ENCODE peak calls at places on chromosomes 4 and X, in five cellular contexts. L is immature natural killer cell, R is AG08396, N is posterior vena cava, P is right atrium auricular region. E is an unnamed sample.

GRCh38 chrX:24229967-24230366 is 80.4 kb downstream of the ZFX start:
- DNase-seq in R (no peak), L (no peak), P (no peak), N (no peak), E (no peak)

GRCh38 chr4:41933997-41934812 is 1.0 kb upstream of the TMEM33 start:
- DNase-seq in R (no peak), N (no peak), L (no peak), P (no peak), E (no peak)

GRCh38 chrX:47648376-47648775 is 2.0 kb downstream of the ELK1 start:
- DNase-seq in R (no peak), P (no peak), N (no peak), L (no peak), E (peak)

GRCh38 chr4:149279790-149280189 is 535.9 kb downstream of the IQCM start:
- DNase-seq in R (no peak), P (no peak), L (no peak), N (no peak), E (no peak)

GRCh38 chr4:105572296-105572695 is 19.9 kb downstream of the ARHGEF38 start:
- DNase-seq in L (no peak), R (no peak), N (no peak), P (no peak), E (no peak)

GRCh38 chrX:110675866-110676265 is 119.8 kb downstream of the CHRDL1 start:
- DNase-seq in L (no peak), N (no peak), P (no peak), R (no peak), E (no peak)

GRCh38 chr4:70688795-70689231 is 481 bp downstream of the UTP3 start:
- DNase-seq in P (no peak), L (peak), R (no peak), N (no peak), E (no peak)

GRCh38 chr4:110139815-110140214 is 58.6 kb downstream of the ELOVL6 start:
- DNase-seq in L (no peak), P (no peak), N (no peak), R (no peak), E (no peak)

GRCh38 chr4:185634066-185634652 is 98.9 kb upstream of the PDLIM3 start:
- DNase-seq in P (no peak), N (no peak), L (no peak), R (no peak), E (no peak)

GRCh38 chr4:84497835-84498202 is 1.3 kb downstream of the NKX6-1 start:
- DNase-seq in P (no peak), R (no peak), L (no peak), N (peak), E (no peak)

GRCh38 chr4:20428410-20429160 is 176.9 kb downstream of the SLIT2 start:
- DNase-seq in R (peak), P (no peak), N (no peak), L (no peak), E (no peak)

GRCh38 chr4:141933978-141934377 is 297.6 kb downstream of the IL15 start:
- DNase-seq in L (no peak), R (no peak), N (no peak), P (no peak), E (no peak)

GRCh38 chr4:13541720-13542576 is 2.4 kb downstream of the NKX3-2 start:
- DNase-seq in N (peak), R (peak), L (no peak), P (no peak), E (no peak)

GRCh38 chr4:102817021-102817605 is 10.2 kb downstream of the UBE2D3 start:
- DNase-seq in N (no peak), L (no peak), P (no peak), R (no peak), E (no peak)

GRCh38 chr4:185640809-185641675 is 105.7 kb upstream of the PDLIM3 start:
- DNase-seq in P (no peak), N (no peak), L (no peak), R (peak), E (no peak)

GRCh38 chrX:153530411-153531145 is 13.1 kb downstream of the ATP2B3 start:
- DNase-seq in P (no peak), N (no peak), R (no peak), L (no peak), E (no peak)

E was measured in osteocyte.